ENCODE peak calls at places on chromosomes 4 and X, in eight cellular contexts. N, L, O, W, J, Y, M and R are unnamed samples.

GRCh38 chrX:72236841-72237240 is 2.0 kb downstream of the ERCC6L start:
- DNase-seq in N (no peak), L (no peak), O (no peak), W (peak), J (no peak), Y (no peak), M (no peak), R (no peak)

GRCh38 chrX:15882704-15883539 is 28.3 kb upstream of the AP1S2 start:
- DNase-seq in N (no peak), L (peak), O (no peak), W (peak), J (no peak), Y (no peak), M (no peak), R (no peak)

GRCh38 chr4:157271166-157271869 is 50.8 kb downstream of the GRIA2 start:
- DNase-seq in N (no peak), L (no peak), O (no peak), W (peak), J (no peak), Y (no peak), M (no peak), R (no peak)

GRCh38 chr4:118265312-118266144 is 87.3 kb downstream of the PRSS12 start:
- DNase-seq in N (peak), L (no peak), O (no peak), W (no peak), J (no peak), Y (no peak), M (peak), R (no peak)

GRCh38 chr4:153242848-153243324 is 38.6 kb downstream of the TRIM2 start:
- DNase-seq in N (no peak), L (no peak), O (no peak), W (no peak), J (no peak), Y (no peak), M (no peak), R (no peak)

GRCh38 chr4:68367835-68368234 is 17.9 kb upstream of the YTHDC1 start:
- DNase-seq in N (no peak), L (no peak), O (no peak), W (no peak), J (no peak), Y (no peak), M (no peak), R (no peak)

GRCh38 chr4:78528327-78528726 is 23.2 kb upstream of the ANXA3 start:
- DNase-seq in N (no peak), L (no peak), O (no peak), W (peak), J (no peak), Y (no peak), M (no peak), R (no peak)

GRCh38 chrX:82218361-82218760 is 1016.5 kb downstream of the SH3BGRL start:
- DNase-seq in N (no peak), L (peak), O (no peak), W (peak), J (no peak), Y (peak), M (no peak), R (peak)

GRCh38 chr4:13903851-13904340 is 276.4 kb upstream of the BOD1L1 start:
- DNase-seq in N (no peak), L (no peak), O (no peak), W (no peak), J (no peak), Y (no peak), M (no peak), R (no peak)

GRCh38 chrX:134457708-134458107 is 2.3 kb upstream of the HPRT1 start:
- DNase-seq in N (no peak), L (no peak), O (no peak), W (no peak), J (no peak), Y (no peak), M (no peak), R (no peak)

DNA sequence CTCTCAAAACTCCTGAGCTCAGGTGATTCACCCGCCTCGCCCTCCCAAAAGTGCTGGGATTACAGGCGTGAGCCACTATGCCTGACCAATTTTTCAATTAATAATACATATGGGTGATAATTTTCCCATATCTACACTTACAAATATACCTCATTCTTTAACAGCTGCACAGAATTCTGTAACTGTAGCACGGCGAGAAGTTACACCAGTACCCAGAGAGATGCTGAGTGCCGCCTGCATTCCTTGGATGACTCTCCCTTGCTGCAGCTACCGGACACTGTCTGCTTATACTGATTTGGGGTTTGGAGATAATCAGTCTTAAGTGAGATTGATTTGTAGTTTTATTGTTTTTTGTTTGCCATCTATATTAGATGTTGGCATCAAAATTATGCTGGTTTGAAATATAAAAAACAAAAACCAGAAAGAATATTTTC is 5.8 kb downstream of the TIFA start:
- DNase-seq in N (no peak), L (no peak), O (no peak), W (no peak), J (no peak), Y (no peak), M (no peak), R (no peak)
- H3K27ac ChIP-seq in N (peak), L (peak), O (peak), W (no peak), J (no peak), Y (no peak), M (peak), R (no peak)

GRCh38 chr4:46123872-46124755 is at the start of gene GABRG1:
- DNase-seq in N (no peak), L (no peak), O (no peak), W (no peak), J (no peak), Y (no peak), M (peak), R (peak)

DNA sequence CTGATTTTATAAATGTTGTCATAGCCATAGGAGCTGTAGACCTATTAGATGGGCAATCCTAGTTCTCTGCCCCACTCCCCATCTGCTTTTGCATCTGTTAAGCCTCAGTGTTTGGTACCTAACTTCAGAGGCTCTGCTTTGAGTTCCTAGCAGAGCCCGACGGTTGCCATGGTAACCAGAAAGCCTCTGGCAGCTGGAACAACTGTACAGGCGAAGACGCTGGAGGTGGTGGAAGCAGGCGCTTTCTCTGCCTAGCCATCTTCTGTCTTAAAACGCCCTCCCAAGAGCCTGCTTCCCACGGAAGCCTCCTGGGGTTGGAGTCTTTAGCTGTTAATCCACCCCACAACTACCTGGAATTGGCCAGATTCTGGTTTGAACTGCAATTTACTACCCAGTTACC is 919 bp upstream of the GABRG1 start:
- DNase-seq in N (no peak), L (no peak), O (no peak), W (no peak), J (no peak), Y (no peak), M (peak), R (peak)
- H3K27ac ChIP-seq in N (no peak), L (no peak), O (no peak), W (no peak), J (no peak), Y (no peak), M (no peak), R (no peak)

GRCh38 chr4:15398732-15399131 is 29.1 kb upstream of the C1QTNF7 start:
- DNase-seq in N (no peak), L (no peak), O (no peak), W (no peak), J (no peak), Y (no peak), M (no peak), R (no peak)

GRCh38 chr4:15402146-15402545 is 25.7 kb upstream of the C1QTNF7 start:
- DNase-seq in N (no peak), L (no peak), O (no peak), W (no peak), J (no peak), Y (no peak), M (no peak), R (no peak)

GRCh38 chr4:15402974-15403373 is 24.9 kb upstream of the C1QTNF7 start:
- DNase-seq in N (no peak), L (no peak), O (no peak), W (no peak), J (no peak), Y (no peak), M (no peak), R (no peak)

GRCh38 chr4:15400276-15400675 is 27.6 kb upstream of the C1QTNF7 start:
- DNase-seq in N (no peak), L (no peak), O (no peak), W (no peak), J (no peak), Y (no peak), M (no peak), R (no peak)

DNA sequence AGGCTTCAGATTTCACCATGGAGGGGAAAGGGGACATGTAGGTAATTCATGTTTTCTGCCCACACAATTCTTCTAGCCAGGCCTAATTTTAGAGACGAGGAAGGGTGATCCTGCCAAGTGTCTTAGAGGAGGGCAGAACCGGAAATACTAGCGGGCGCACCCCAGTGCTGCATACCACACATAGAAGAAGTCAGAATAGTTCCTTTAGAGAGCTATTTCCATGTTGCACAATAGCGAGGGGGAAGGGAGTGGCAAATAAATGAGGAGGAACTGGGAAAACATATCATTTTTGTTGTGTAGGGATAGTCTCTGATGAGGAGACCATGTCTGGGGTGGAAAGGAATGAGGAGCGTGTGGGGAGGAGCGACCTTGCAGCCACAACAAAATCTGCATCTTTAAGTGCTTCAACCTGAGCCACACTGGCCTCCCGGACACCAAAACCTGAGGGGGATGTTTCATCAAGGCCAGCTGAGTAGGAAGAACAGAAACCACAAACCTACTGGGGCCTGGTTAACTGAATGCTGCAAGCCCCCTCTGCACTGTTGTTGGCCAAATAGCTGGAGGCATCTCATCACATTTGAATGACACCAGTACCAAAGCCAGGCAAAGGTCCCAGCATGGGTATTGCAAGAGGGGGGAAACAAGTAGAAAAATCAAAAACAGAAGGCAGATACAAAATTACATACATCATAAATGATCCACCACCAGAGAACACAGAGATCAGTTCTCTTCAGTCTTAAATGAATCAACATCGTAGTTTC is 26.7 kb upstream of the C1QTNF7 start:
- DNase-seq in N (peak), L (no peak), O (peak), W (peak), J (peak), Y (peak), M (peak), R (no peak)
- H3K27ac ChIP-seq in N (peak), L (no peak), O (peak), W (no peak), J (peak), Y (no peak), M (peak), R (no peak)

GRCh38 chr4:168388890-168389289 is 70.3 kb upstream of the DDX60 start:
- DNase-seq in N (no peak), L (no peak), O (no peak), W (peak), J (no peak), Y (no peak), M (no peak), R (no peak)
- H3K27ac ChIP-seq in N (no peak), L (no peak), O (no peak), W (peak), J (no peak), Y (no peak), M (no peak), R (no peak)

DNA sequence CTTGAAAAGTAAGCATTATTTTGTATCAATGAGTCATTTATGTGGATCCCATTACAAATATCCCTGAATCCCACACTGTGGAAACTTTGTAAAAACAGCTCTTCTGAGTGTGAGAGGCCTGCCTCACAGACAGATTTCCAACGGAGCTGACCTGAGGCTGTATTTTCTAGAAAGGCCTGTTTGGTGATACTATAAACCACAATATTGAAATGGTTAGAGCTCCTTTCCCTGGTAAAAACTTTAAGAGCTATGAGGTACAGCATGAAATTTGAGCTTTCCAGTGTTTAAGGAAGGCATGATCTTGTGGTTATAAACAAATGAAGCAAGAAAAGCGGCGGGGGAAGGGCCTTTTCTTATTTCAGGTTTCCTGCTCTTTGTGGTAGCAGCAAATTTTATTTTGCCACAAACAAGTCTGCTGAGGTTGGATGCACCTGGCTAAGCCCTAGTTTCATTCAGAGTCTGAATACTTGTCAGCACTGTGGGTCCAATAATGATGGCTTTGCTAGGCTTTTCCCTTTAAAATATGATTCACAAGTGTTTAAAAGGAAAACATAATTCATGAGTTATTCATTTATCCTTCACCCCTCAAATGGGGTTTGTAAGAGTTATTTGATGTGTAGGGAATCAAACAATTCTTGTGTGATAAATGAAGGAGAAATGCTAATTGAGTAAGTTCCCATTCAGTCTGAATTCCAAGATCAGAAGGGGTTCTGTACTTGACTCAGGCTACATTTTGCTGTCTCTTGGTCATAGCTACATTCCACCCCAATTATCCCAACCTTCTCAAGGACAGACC is 87.0 kb upstream of the ETNPPL start:
- DNase-seq in N (no peak), L (peak), O (no peak), W (peak), J (no peak), Y (no peak), M (no peak), R (no peak)
- H3K27ac ChIP-seq in N (no peak), L (peak), O (no peak), W (peak), J (no peak), Y (no peak), M (no peak), R (no peak)

GRCh38 chr4:74369860-74370259 is 4.9 kb downstream of the EREG start:
- DNase-seq in N (no peak), L (no peak), O (no peak), W (no peak), J (no peak), Y (no peak), M (no peak), R (no peak)
- H3K27ac ChIP-seq in N (no peak), L (no peak), O (no peak), W (peak), J (no peak), Y (no peak), M (no peak), R (no peak)

GRCh38 chr4:108035691-108036090 is 46.0 kb downstream of the HADH start:
- DNase-seq in N (no peak), L (peak), O (no peak), W (no peak), J (no peak), Y (no peak), M (no peak), R (no peak)
- H3K27ac ChIP-seq in N (no peak), L (peak), O (no peak), W (no peak), J (no peak), Y (peak), M (no peak), R (no peak)

DNA sequence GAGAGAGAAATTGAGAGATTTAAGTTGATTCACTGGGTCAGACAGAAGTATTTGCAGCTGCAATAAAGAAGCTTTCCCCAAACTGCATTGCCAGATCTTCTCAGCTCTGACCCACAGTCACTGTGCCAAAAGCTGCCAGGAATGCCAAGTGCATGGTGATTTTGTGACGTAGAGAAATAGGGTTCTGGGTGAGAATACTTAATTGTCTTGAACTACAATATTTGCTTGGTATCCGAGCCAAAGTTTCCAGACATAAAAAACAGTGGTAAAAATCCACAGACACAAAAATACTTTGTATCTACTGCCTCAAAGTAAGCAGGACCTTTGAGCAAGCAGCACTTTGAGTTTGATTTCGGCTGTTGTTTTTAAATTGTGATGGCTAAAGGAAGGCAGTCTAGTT is 331.1 kb downstream of the GRID2 start:
- DNase-seq in N (no peak), L (no peak), O (no peak), W (no peak), J (no peak), Y (no peak), M (no peak), R (no peak)
- H3K27ac ChIP-seq in N (no peak), L (no peak), O (no peak), W (no peak), J (no peak), Y (no peak), M (no peak), R (no peak)